ENCODE peak calls at places on chromosomes 5 and 9, in nine cellular contexts. I is T-cell; E is SK-MEL-5; N is HFFc6; O is fibroblast of villous mesenchyme; T is nucleus accumbens; W is left lung; F is GM03348; Y is stimulated activated CD4-positive, alpha-beta T cell treated with anti-CD3 and anti-CD28 coated beads, Interleukin-15, amount 100 ng/mL, for 1 hour. S is an unnamed sample.

GRCh38 chr5:98911221-98912040 is 17.4 kb downstream of the CHD1 start:
- DNase-seq in I (no peak), E (no peak), N (no peak), O (no peak), T (no peak), W (no peak), F (no peak), Y (no peak), S (no peak)

GRCh38 chr9:2072752-2073405 is 57.7 kb downstream of the SMARCA2 start:
- DNase-seq in I (no peak), E (no peak), N (no peak), O (no peak), T (no peak), W (no peak), F (no peak), Y (no peak), S (no peak)

GRCh38 chr9:97853056-97853843 is at the start of gene FOXE1:
- DNase-seq in I (no peak), E (no peak), N (no peak), O (no peak), T (no peak), W (peak; percentile 78), F (no peak), Y (no peak), S (no peak)

GRCh38 chr5:135881244-135881643 is 14.4 kb downstream of the IL9 start:
- DNase-seq in I (no peak), E (no peak), N (no peak), O (no peak), T (peak; percentile 13), W (no peak), F (no peak), Y (no peak), S (no peak)

GRCh38 chr9:126613656-126614055 is at the start of gene LMX1B:
- DNase-seq in I (no peak), E (peak; percentile 72), N (no peak), O (peak; percentile 32), T (no peak), W (peak; percentile 62), F (peak; percentile 62), Y (no peak), S (peak; percentile 83)

GRCh38 chr5:160260881-160261815 is 31.8 kb downstream of the FABP6 start:
- DNase-seq in I (no peak), E (no peak), N (no peak), O (peak; percentile 98), T (no peak), W (no peak), F (no peak), Y (no peak), S (no peak)

GRCh38 chr9:84991506-84991855 is 322.0 kb downstream of the NTRK2 start:
- DNase-seq in I (no peak), E (no peak), N (no peak), O (no peak), T (peak; percentile 68), W (no peak), F (no peak), Y (no peak), S (no peak)

GRCh38 chr5:179269781-179270543 is 75.3 kb downstream of the ADAMTS2 start:
- DNase-seq in I (no peak), E (no peak), N (peak; percentile 90), O (peak; percentile 70), T (no peak), W (peak; percentile 72), F (no peak), Y (no peak), S (no peak)

GRCh38 chr5:126998201-126998631 is 32.1 kb downstream of the MARCHF3 start:
- DNase-seq in I (no peak), E (no peak), N (no peak), O (no peak), T (no peak), W (no peak), F (no peak), Y (no peak), S (no peak)

GRCh38 chr9:130847306-130848217 is 12.5 kb downstream of the ABL1 start:
- DNase-seq in I (no peak), E (peak; percentile 87), N (peak; percentile 99), O (peak; percentile 98), T (no peak), W (no peak), F (peak; percentile 90), Y (no peak), S (peak; percentile 80)

GRCh38 chr5:141182248-141182647 is at the start of gene PCDHB16:
- DNase-seq in I (no peak), E (peak; percentile 75), N (peak; percentile 62), O (peak; percentile 15), T (no peak), W (no peak), F (peak; percentile 67), Y (no peak), S (no peak)

GRCh38 chr5:99651296-99651695 is 722.5 kb upstream of the CHD1 start:
- DNase-seq in I (no peak), E (no peak), N (no peak), O (no peak), T (no peak), W (no peak), F (no peak), Y (no peak), S (no peak)

GRCh38 chr5:158623971-158624370 is 475.7 kb downstream of the EBF1 start:
- DNase-seq in I (no peak), E (no peak), N (no peak), O (no peak), T (no peak), W (no peak), F (no peak), Y (no peak), S (no peak)

GRCh38 chr9:135830496-135830895 is 76.8 kb downstream of the CAMSAP1 start:
- DNase-seq in I (no peak), E (no peak), N (no peak), O (peak; percentile 43), T (no peak), W (no peak), F (no peak), Y (no peak), S (no peak)

GRCh38 chr9:16824545-16825041 is 45.9 kb downstream of the BNC2 start:
- DNase-seq in I (no peak), E (peak; percentile 57), N (peak; percentile 47), O (peak; percentile 93), T (no peak), W (no peak), F (no peak), Y (no peak), S (no peak)

GRCh38 chr5:7871560-7872113 is 2.7 kb downstream of the MTRR start:
- DNase-seq in I (no peak), E (no peak), N (no peak), O (no peak), T (no peak), W (no peak), F (no peak), Y (no peak), S (no peak)

GRCh38 chr5:170330568-170331054 is 33.0 kb upstream of the LCP2 start:
- DNase-seq in I (no peak), E (no peak), N (no peak), O (no peak), T (no peak), W (no peak), F (no peak), Y (no peak), S (peak; percentile 54)

GRCh38 chr5:134070979-134071849 is 43.3 kb upstream of the TCF7 start:
- DNase-seq in I (peak; percentile 16), E (no peak), N (no peak), O (no peak), T (no peak), W (peak; percentile 80), F (peak; percentile 53), Y (no peak), S (peak; percentile 70)

GRCh38 chr9:133003071-133003461 is 24.6 kb downstream of the GFI1B start:
- DNase-seq in I (no peak), E (no peak), N (no peak), O (no peak), T (no peak), W (no peak), F (no peak), Y (no peak), S (no peak)

GRCh38 chr5:64977779-64978178 is 209.0 kb downstream of the CWC27 start:
- DNase-seq in I (no peak), E (no peak), N (no peak), O (peak; percentile 35), T (no peak), W (no peak), F (peak; percentile 12), Y (no peak), S (peak; percentile 59)

GRCh38 chr5:72543811-72544210 is 36.6 kb upstream of the ZNF366 start:
- DNase-seq in I (no peak), E (no peak), N (no peak), O (no peak), T (no peak), W (no peak), F (no peak), Y (no peak), S (no peak)

GRCh38 chr5:145587308-145588071 is 247.7 kb downstream of the PRELID2 start:
- DNase-seq in I (no peak), E (no peak), N (peak; percentile 92), O (peak; percentile 73), T (no peak), W (no peak), F (peak; percentile 69), Y (no peak), S (no peak)

GRCh38 chr5:52725065-52725746 is 62.5 kb upstream of the ITGA1 start:
- DNase-seq in I (peak; percentile 72), E (no peak), N (no peak), O (peak; percentile 56), T (no peak), W (no peak), F (no peak), Y (peak; percentile 25), S (no peak)

GRCh38 chr5:100574716-100575115 is 39.5 kb downstream of the FAM174A start:
- DNase-seq in I (no peak), E (no peak), N (no peak), O (no peak), T (no peak), W (no peak), F (no peak), Y (no peak), S (no peak)

GRCh38 chr5:4019841-4020240 is 424.2 kb downstream of the IRX1 start:
- DNase-seq in I (no peak), E (no peak), N (no peak), O (no peak), T (no peak), W (no peak), F (no peak), Y (no peak), S (no peak)

GRCh38 chr5:173793677-173794570 is 94.2 kb upstream of the CPEB4 start:
- DNase-seq in I (no peak), E (no peak), N (peak; percentile 20), O (no peak), T (no peak), W (no peak), F (no peak), Y (no peak), S (no peak)

GRCh38 chr5:58411372-58411771 is 48.5 kb downstream of the PLK2 start:
- DNase-seq in I (no peak), E (no peak), N (no peak), O (no peak), T (no peak), W (no peak), F (no peak), Y (no peak), S (no peak)

GRCh38 chr5:149310947-149311675 is 34.2 kb upstream of the GRPEL2 start:
- DNase-seq in I (no peak), E (no peak), N (peak; percentile 47), O (peak; percentile 37), T (no peak), W (no peak), F (peak; percentile 38), Y (no peak), S (no peak)

S was measured in aorta.